ENCODE peak calls at places on chromosomes 2 and 18, in ten cellular contexts. One of them, this sample, is unnamed.

GRCh38 chr2:136582631-136583205 is 182.6 kb upstream of the THSD7B start:
- DNase-seq in sigmoid colon: no peak
- DNase-seq in PC-9: no peak
- DNase-seq in body of pancreas: peak; percentile 42
- DNase-seq in ovary: no peak
- DNase-seq in right cardiac atrium: peak; percentile 46
- DNase-seq in H1: peak; percentile 53
- DNase-seq in OCI-LY7: peak; percentile 39
- DNase-seq in PC-3: peak; percentile 38
- DNase-seq in IMR-90: no peak
- DNase-seq in this sample: no peak

GRCh38 chr2:216495656-216496055 is 3.0 kb upstream of the RPL37A start:
- DNase-seq in ovary: no peak
- DNase-seq in H1: no peak
- DNase-seq in PC-3: no peak
- DNase-seq in sigmoid colon: no peak
- DNase-seq in PC-9: no peak
- DNase-seq in body of pancreas: no peak
- DNase-seq in OCI-LY7: no peak
- DNase-seq in IMR-90: peak; percentile 77
- DNase-seq in right cardiac atrium: no peak
- DNase-seq in this sample: no peak

GRCh38 chr2:159065313-159065712 is 96.9 kb downstream of the TANC1 start:
- DNase-seq in OCI-LY7: no peak
- DNase-seq in right cardiac atrium: no peak
- DNase-seq in body of pancreas: no peak
- DNase-seq in sigmoid colon: no peak
- DNase-seq in H1: no peak
- DNase-seq in PC-9: peak; percentile 45
- DNase-seq in ovary: no peak
- DNase-seq in IMR-90: no peak
- DNase-seq in PC-3: no peak
- DNase-seq in this sample: no peak

GRCh38 chr2:1219901-1220691 is 193.2 kb upstream of the TPO start:
- DNase-seq in body of pancreas: no peak
- DNase-seq in PC-9: no peak
- DNase-seq in H1: no peak
- DNase-seq in IMR-90: no peak
- DNase-seq in sigmoid colon: no peak
- DNase-seq in PC-3: no peak
- DNase-seq in right cardiac atrium: no peak
- DNase-seq in ovary: no peak
- DNase-seq in OCI-LY7: no peak
- DNase-seq in this sample: no peak

GRCh38 chr2:205245652-205246051 is 436.6 kb upstream of the NRP2 start:
- DNase-seq in PC-9: no peak
- DNase-seq in PC-3: peak; percentile 47
- DNase-seq in right cardiac atrium: no peak
- DNase-seq in ovary: no peak
- DNase-seq in H1: no peak
- DNase-seq in OCI-LY7: no peak
- DNase-seq in IMR-90: peak; percentile 43
- DNase-seq in body of pancreas: no peak
- DNase-seq in sigmoid colon: no peak
- DNase-seq in this sample: no peak

GRCh38 chr2:109447251-109447661 is 166.5 kb downstream of the SEPTIN10 start:
- DNase-seq in PC-9: no peak
- DNase-seq in sigmoid colon: peak; percentile 58
- DNase-seq in right cardiac atrium: peak; percentile 23
- DNase-seq in ovary: no peak
- DNase-seq in PC-3: no peak
- DNase-seq in OCI-LY7: no peak
- DNase-seq in IMR-90: peak; percentile 98
- DNase-seq in H1: no peak
- DNase-seq in body of pancreas: no peak
- DNase-seq in this sample: no peak

GRCh38 chr18:26655614-26656400 is 107.5 kb upstream of the KCTD1 start:
- DNase-seq in body of pancreas: peak; percentile 60
- DNase-seq in sigmoid colon: peak; percentile 79
- DNase-seq in ovary: peak; percentile 70
- DNase-seq in PC-9: peak; percentile 47
- DNase-seq in IMR-90: peak; percentile 11
- DNase-seq in H1: peak; percentile 78
- DNase-seq in OCI-LY7: no peak
- DNase-seq in right cardiac atrium: peak; percentile 86
- DNase-seq in PC-3: peak; percentile 59
- DNase-seq in this sample: peak; percentile 43

GRCh38 chr2:11500702-11501303 is 33.0 kb upstream of the GREB1 start:
- DNase-seq in ovary: no peak
- DNase-seq in body of pancreas: no peak
- DNase-seq in PC-3: no peak
- DNase-seq in sigmoid colon: no peak
- DNase-seq in OCI-LY7: no peak
- DNase-seq in PC-9: no peak
- DNase-seq in right cardiac atrium: no peak
- DNase-seq in IMR-90: no peak
- DNase-seq in H1: no peak
- DNase-seq in this sample: no peak

GRCh38 chr18:39062426-39062825 is 1496.8 kb upstream of the CELF4 start:
- DNase-seq in OCI-LY7: no peak
- DNase-seq in sigmoid colon: no peak
- DNase-seq in body of pancreas: no peak
- DNase-seq in PC-9: no peak
- DNase-seq in PC-3: no peak
- DNase-seq in ovary: no peak
- DNase-seq in right cardiac atrium: no peak
- DNase-seq in IMR-90: no peak
- DNase-seq in H1: no peak
- DNase-seq in this sample: no peak

GRCh38 chr18:78407456-78407823 is 572.2 kb upstream of the SALL3 start:
- DNase-seq in sigmoid colon: no peak
- DNase-seq in IMR-90: no peak
- DNase-seq in body of pancreas: no peak
- DNase-seq in PC-9: no peak
- DNase-seq in OCI-LY7: no peak
- DNase-seq in right cardiac atrium: no peak
- DNase-seq in PC-3: no peak
- DNase-seq in ovary: no peak
- DNase-seq in H1: no peak
- DNase-seq in this sample: no peak
- H3K4me3 ChIP-seq in sigmoid colon: no peak overlapping the region
- H3K4me3 ChIP-seq in IMR-90: no peak overlapping the region
- H3K4me3 ChIP-seq in body of pancreas: no peak overlapping the region
- H3K4me3 ChIP-seq in PC-9: no peak overlapping the region
- H3K4me3 ChIP-seq in OCI-LY7: no peak overlapping the region
- H3K4me3 ChIP-seq in right cardiac atrium: no peak overlapping the region
- H3K4me3 ChIP-seq in PC-3: no peak overlapping the region
- H3K4me3 ChIP-seq in ovary: no peak overlapping the region
- H3K4me3 ChIP-seq in H1: no peak overlapping the region
- H3K4me3 ChIP-seq in this sample: no peak overlapping the region

DNA sequence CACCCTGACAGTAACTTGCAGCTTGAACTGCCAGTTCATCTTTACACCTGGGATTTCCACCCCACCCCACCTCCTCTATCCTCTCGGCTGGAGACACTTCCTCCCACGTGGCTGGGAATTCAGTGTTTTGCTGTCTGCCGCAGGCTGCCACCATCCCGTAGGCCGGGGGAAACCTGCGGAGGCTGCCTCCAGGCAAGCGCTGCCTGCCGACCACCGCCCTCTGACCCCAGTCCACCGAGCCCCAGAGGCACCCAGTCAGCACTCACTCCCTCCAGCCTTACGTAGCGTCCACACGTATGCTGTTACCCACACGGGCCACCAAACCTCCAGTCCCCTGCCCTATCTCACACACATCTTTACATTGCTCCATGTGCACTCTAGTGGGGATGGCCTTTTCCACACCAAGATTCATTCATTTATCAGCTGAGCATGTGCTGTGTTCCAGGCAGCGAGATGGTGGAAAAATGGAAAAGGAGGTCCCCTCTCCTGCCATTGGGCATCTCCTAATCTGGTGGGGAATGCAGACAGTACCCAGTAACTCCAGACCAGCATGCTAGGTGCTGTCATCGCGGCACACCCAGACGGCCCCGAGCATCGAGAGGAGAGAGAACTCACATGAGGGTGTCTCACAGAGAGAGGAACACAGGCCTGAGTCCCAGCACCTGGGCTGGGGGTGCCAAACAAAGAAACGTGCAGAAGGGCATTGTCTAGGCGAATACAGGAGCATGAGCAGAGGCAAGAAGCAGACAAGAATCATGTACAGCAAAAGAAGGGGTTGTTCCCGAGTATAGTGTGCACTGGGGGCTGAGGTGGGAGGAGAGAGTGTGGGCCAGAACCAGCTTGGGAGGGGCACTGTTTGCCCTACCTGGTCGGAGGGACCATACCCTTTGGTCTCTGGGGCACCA is 166.9 kb downstream of the SMAD7 start:
- DNase-seq in IMR-90: no peak
- DNase-seq in right cardiac atrium: peak; percentile 44
- DNase-seq in OCI-LY7: no peak
- DNase-seq in PC-9: no peak
- DNase-seq in ovary: no peak
- DNase-seq in H1: no peak
- DNase-seq in PC-3: no peak
- DNase-seq in sigmoid colon: no peak
- DNase-seq in body of pancreas: no peak
- DNase-seq in this sample: no peak
- H3K4me1 ChIP-seq in IMR-90: peaks cover 40% of the 10 kb centered on the region
- H3K4me1 ChIP-seq in right cardiac atrium: peaks cover 53% of the 10 kb centered on the region
- H3K4me1 ChIP-seq in OCI-LY7: peaks cover 75% of the 10 kb centered on the region
- H3K4me1 ChIP-seq in PC-9: no peaks in the 10 kb centered on the region
- H3K4me1 ChIP-seq in ovary: peaks cover 28% of the 10 kb centered on the region
- H3K4me1 ChIP-seq in H1: peaks cover 2% of the 10 kb centered on the region
- H3K4me1 ChIP-seq in PC-3: no peaks in the 10 kb centered on the region
- H3K4me1 ChIP-seq in sigmoid colon: peaks cover 56% of the 10 kb centered on the region
- H3K4me1 ChIP-seq in body of pancreas: peaks cover 21% of the 10 kb centered on the region
- H3K4me1 ChIP-seq in this sample: peaks cover 32% of the 10 kb centered on the region

DNA sequence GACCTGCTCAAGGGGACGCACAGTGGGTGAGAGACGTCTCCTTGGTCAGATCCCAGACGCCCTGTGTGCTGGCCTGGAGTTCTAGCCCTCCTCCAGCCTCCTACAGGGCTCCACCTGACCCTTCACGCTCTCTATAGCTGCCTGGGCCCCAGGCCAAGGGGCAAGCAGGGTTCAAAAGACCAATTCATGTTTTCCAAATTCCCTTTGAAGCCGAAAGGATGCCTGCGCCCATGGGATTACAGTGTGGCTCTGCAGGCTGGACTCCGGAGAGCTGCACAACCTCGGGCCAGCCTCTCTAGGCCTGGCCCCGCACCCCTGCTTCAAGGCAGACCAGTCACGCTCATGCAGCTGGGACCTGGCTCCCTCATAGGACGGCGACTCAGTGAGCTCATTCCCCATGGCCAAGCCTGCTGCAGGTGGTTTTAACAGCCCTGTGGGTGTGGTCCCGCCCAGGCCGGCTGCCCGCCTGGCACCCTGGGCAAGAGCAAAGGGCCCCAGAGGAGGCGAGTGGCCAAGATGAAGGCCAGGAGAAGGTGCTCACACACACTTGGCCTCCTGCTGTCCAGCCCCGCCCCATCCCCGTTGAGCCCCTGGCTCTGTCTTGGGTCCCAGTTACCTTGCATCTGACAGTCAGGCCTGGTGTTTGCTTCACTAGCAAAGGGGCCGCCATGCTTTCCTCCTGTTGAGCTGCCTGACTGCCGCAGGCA is 57.1 kb downstream of the SMAD7 start:
- DNase-seq in sigmoid colon: peak; percentile 49
- DNase-seq in IMR-90: no peak
- DNase-seq in H1: no peak
- DNase-seq in body of pancreas: no peak
- DNase-seq in right cardiac atrium: no peak
- DNase-seq in ovary: no peak
- DNase-seq in PC-9: no peak
- DNase-seq in OCI-LY7: no peak
- DNase-seq in PC-3: no peak
- DNase-seq in this sample: no peak
- H3K4me3 ChIP-seq in sigmoid colon: no peak overlapping the region
- H3K4me3 ChIP-seq in IMR-90: no peak overlapping the region
- H3K4me3 ChIP-seq in H1: no peak overlapping the region
- H3K4me3 ChIP-seq in body of pancreas: no peak overlapping the region
- H3K4me3 ChIP-seq in right cardiac atrium: no peak overlapping the region
- H3K4me3 ChIP-seq in ovary: no peak overlapping the region
- H3K4me3 ChIP-seq in PC-9: no peak overlapping the region
- H3K4me3 ChIP-seq in OCI-LY7: no peak overlapping the region
- H3K4me3 ChIP-seq in PC-3: no peak overlapping the region
- H3K4me3 ChIP-seq in this sample: no peak overlapping the region

GRCh38 chr2:73998933-73999332 is 14.2 kb downstream of the TET3 start:
- DNase-seq in H1: no peak
- DNase-seq in body of pancreas: no peak
- DNase-seq in right cardiac atrium: no peak
- DNase-seq in ovary: no peak
- DNase-seq in OCI-LY7: no peak
- DNase-seq in PC-9: no peak
- DNase-seq in IMR-90: no peak
- DNase-seq in PC-3: no peak
- DNase-seq in sigmoid colon: no peak
- DNase-seq in this sample: no peak

GRCh38 chr2:73995810-73996209 is 11.1 kb downstream of the TET3 start:
- DNase-seq in PC-3: no peak
- DNase-seq in IMR-90: no peak
- DNase-seq in body of pancreas: no peak
- DNase-seq in ovary: no peak
- DNase-seq in H1: no peak
- DNase-seq in PC-9: no peak
- DNase-seq in OCI-LY7: no peak
- DNase-seq in right cardiac atrium: no peak
- DNase-seq in sigmoid colon: no peak
- DNase-seq in this sample: no peak

GRCh38 chr2:73999881-74000597 is 15.3 kb downstream of the TET3 start:
- DNase-seq in PC-9: no peak
- DNase-seq in OCI-LY7: no peak
- DNase-seq in sigmoid colon: no peak
- DNase-seq in ovary: peak; percentile 45
- DNase-seq in IMR-90: peak; percentile 74
- DNase-seq in right cardiac atrium: peak; percentile 58
- DNase-seq in PC-3: peak; percentile 26
- DNase-seq in H1: no peak
- DNase-seq in body of pancreas: no peak
- DNase-seq in this sample: no peak

GRCh38 chr2:73998451-73998850 is 13.7 kb downstream of the TET3 start:
- DNase-seq in body of pancreas: no peak
- DNase-seq in sigmoid colon: no peak
- DNase-seq in H1: no peak
- DNase-seq in IMR-90: no peak
- DNase-seq in ovary: no peak
- DNase-seq in right cardiac atrium: no peak
- DNase-seq in PC-3: no peak
- DNase-seq in OCI-LY7: no peak
- DNase-seq in PC-9: no peak
- DNase-seq in this sample: no peak

DNA sequence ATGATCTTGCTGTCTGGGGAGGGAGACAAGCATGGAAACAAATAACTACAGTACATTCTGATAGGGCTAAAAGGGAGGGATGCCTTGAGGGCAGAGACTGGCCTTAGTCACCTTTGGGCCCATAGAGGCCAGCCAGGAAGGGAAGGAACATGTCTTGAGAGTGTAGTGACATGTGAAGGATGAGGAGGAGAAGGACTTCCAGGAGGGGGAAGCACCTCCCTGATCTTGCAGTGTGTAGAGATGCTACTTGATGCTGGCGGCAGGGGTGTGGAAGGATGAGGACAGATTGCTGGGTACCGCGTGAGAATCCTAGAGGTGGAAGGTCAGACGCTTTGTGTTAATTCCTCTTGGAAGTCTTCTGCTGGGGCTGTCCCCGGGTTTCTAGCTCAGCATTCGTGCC is 13.1 kb downstream of the TET3 start:
- DNase-seq in body of pancreas: no peak
- DNase-seq in H1: no peak
- DNase-seq in PC-9: no peak
- DNase-seq in OCI-LY7: no peak
- DNase-seq in right cardiac atrium: no peak
- DNase-seq in IMR-90: no peak
- DNase-seq in sigmoid colon: no peak
- DNase-seq in PC-3: no peak
- DNase-seq in ovary: no peak
- DNase-seq in this sample: no peak
- H3K4me1 ChIP-seq in body of pancreas: peaks cover 16% of the 10 kb centered on the region
- H3K4me1 ChIP-seq in H1: peaks cover 25% of the 10 kb centered on the region
- H3K4me1 ChIP-seq in PC-9: peaks cover 28% of the 10 kb centered on the region
- H3K4me1 ChIP-seq in OCI-LY7: peaks cover 15% of the 10 kb centered on the region
- H3K4me1 ChIP-seq in right cardiac atrium: peaks cover 6% of the 10 kb centered on the region
- H3K4me1 ChIP-seq in IMR-90: peaks cover 23% of the 10 kb centered on the region
- H3K4me1 ChIP-seq in sigmoid colon: peaks cover 22% of the 10 kb centered on the region
- H3K4me1 ChIP-seq in PC-3: peaks cover 38% of the 10 kb centered on the region
- H3K4me1 ChIP-seq in ovary: peaks cover 8% of the 10 kb centered on the region
- H3K4me1 ChIP-seq in this sample: peaks cover 3% of the 10 kb centered on the region

This sample was measured in BE2C.